ENCODE peak calls at places on chromosomes 3 and 15, in seven cellular contexts. W is LNCaP clone FGC, N is fibroblast of mammary gland, B is GM12864, P is IMR-90, K is tibial nerve, G is mammary epithelial cell. O is an unnamed sample.

GRCh38 chr3:168116279-168116678 is 20.6 kb upstream of the GOLIM4 start:
- DNase-seq in W (no peak), N (peak), B (no peak), P (no peak), K (peak), G (peak), O (no peak)

GRCh38 chr3:116256843-116257485 is 188.3 kb downstream of the LSAMP start:
- DNase-seq in W (no peak), N (peak), B (no peak), P (peak), K (no peak), G (no peak), O (peak)

GRCh38 chr3:8524249-8524648 is 22.6 kb downstream of the LMCD1 start:
- DNase-seq in W (no peak), N (no peak), B (no peak), P (no peak), K (no peak), G (peak), O (no peak)

GRCh38 chr15:27851811-27852210 is 247.3 kb downstream of the OCA2 start:
- DNase-seq in W (no peak), N (no peak), B (no peak), P (no peak), K (no peak), G (no peak), O (no peak)

GRCh38 chr3:59425942-59426341 is 376.1 kb upstream of the CFAP20DC start:
- DNase-seq in W (no peak), N (no peak), B (peak), P (no peak), K (no peak), G (no peak), O (no peak)

GRCh38 chr3:177894021-177894690 is 642.1 kb upstream of the KCNMB2 start:
- DNase-seq in W (no peak), N (no peak), B (no peak), P (no peak), K (no peak), G (no peak), O (peak)

GRCh38 chr3:163261056-163261455 is 1764.4 kb downstream of the OTOL1 start:
- DNase-seq in W (no peak), N (peak), B (no peak), P (no peak), K (no peak), G (no peak), O (no peak)

GRCh38 chr3:13296662-13297061 is 123.5 kb downstream of the NUP210 start:
- DNase-seq in W (no peak), N (no peak), B (no peak), P (no peak), K (no peak), G (no peak), O (no peak)

GRCh38 chr3:136624894-136625815 is 127.0 kb downstream of the STAG1 start:
- DNase-seq in W (peak), N (no peak), B (no peak), P (no peak), K (no peak), G (peak), O (no peak)

GRCh38 chr3:104805042-104805441 is 561.7 kb upstream of the ALCAM start:
- DNase-seq in W (no peak), N (no peak), B (no peak), P (no peak), K (no peak), G (no peak), O (no peak)

GRCh38 chr3:196660381-196661166 is 21.1 kb downstream of the NRROS start:
- DNase-seq in W (peak), N (no peak), B (no peak), P (no peak), K (no peak), G (no peak), O (no peak)

GRCh38 chr3:78804251-78805037 is 963.4 kb downstream of the ROBO1 start:
- DNase-seq in W (peak), N (peak), B (no peak), P (peak), K (no peak), G (no peak), O (peak)

GRCh38 chr15:49832421-49832980 is 211.7 kb downstream of the DTWD1 start:
- DNase-seq in W (no peak), N (peak), B (no peak), P (no peak), K (no peak), G (no peak), O (no peak)

GRCh38 chr3:197017003-197017402 is 12.6 kb downstream of the MELTF start:
- DNase-seq in W (no peak), N (no peak), B (no peak), P (no peak), K (no peak), G (no peak), O (no peak)

GRCh38 chr3:120284702-120285507 is at the start of gene GPR156:
- DNase-seq in W (no peak), N (no peak), B (no peak), P (no peak), K (no peak), G (no peak), O (no peak)

GRCh38 chr15:65305144-65305758 is 774 bp downstream of the RNU5B-1 start:
- DNase-seq in W (no peak), N (no peak), B (no peak), P (no peak), K (no peak), G (peak), O (no peak)

GRCh38 chr3:14166877-14167605 is 11.4 kb downstream of the XPC start:
- DNase-seq in W (no peak), N (peak), B (no peak), P (peak), K (no peak), G (peak), O (peak)

GRCh38 chr3:168040624-168041208 is 55.0 kb downstream of the GOLIM4 start:
- DNase-seq in W (peak), N (peak), B (no peak), P (peak), K (no peak), G (peak), O (peak)

GRCh38 chr3:143979813-143980212 is 8.2 kb downstream of the DIPK2A start:
- DNase-seq in W (no peak), N (peak), B (no peak), P (peak), K (no peak), G (no peak), O (no peak)

GRCh38 chr3:126480864-126481263 is 5.2 kb upstream of the ZXDC start:
- DNase-seq in W (no peak), N (no peak), B (no peak), P (no peak), K (no peak), G (no peak), O (no peak)

GRCh38 chr3:77825045-77825827 is 785.3 kb downstream of the ROBO2 start:
- DNase-seq in W (no peak), N (peak), B (no peak), P (peak), K (no peak), G (peak), O (peak)

GRCh38 chr3:170033489-170033888 is 4.3 kb upstream of the GPR160 start:
- DNase-seq in W (no peak), N (no peak), B (no peak), P (no peak), K (no peak), G (no peak), O (no peak)

GRCh38 chr3:14988988-14989394 is 41.6 kb downstream of the NR2C2 start:
- DNase-seq in W (no peak), N (peak), B (peak), P (no peak), K (no peak), G (no peak), O (no peak)

GRCh38 chr3:126938520-126939346 is 44.2 kb upstream of the PLXNA1 start:
- DNase-seq in W (no peak), N (no peak), B (no peak), P (no peak), K (no peak), G (no peak), O (no peak)

GRCh38 chr15:80615783-80616391 is 79.2 kb upstream of the ABHD17C start:
- DNase-seq in W (peak), N (peak), B (no peak), P (peak), K (no peak), G (peak), O (peak)

GRCh38 chr3:179651687-179652466 is 963 bp upstream of the USP13 start:
- DNase-seq in W (no peak), N (no peak), B (no peak), P (no peak), K (no peak), G (no peak), O (no peak)

GRCh38 chr15:70569139-70569717 is 194.1 kb downstream of the UACA start:
- DNase-seq in W (no peak), N (peak), B (no peak), P (peak), K (no peak), G (peak), O (peak)

GRCh38 chr15:90159213-90159612 is 41.9 kb upstream of the SEMA4B start:
- DNase-seq in W (no peak), N (no peak), B (no peak), P (no peak), K (no peak), G (no peak), O (peak)

GRCh38 chr3:29642393-29643033 is 361.6 kb downstream of the RBMS3 start:
- DNase-seq in W (no peak), N (peak), B (no peak), P (peak), K (no peak), G (peak), O (peak)

GRCh38 chr15:73127302-73127936 is 75.2 kb downstream of the NEO1 start:
- DNase-seq in W (no peak), N (peak), B (no peak), P (peak), K (no peak), G (peak), O (peak)

GRCh38 chr3:143885803-143886427 is 37.6 kb upstream of the SLC9A9 start:
- DNase-seq in W (no peak), N (peak), B (peak), P (peak), K (no peak), G (peak), O (peak)

GRCh38 chr3:197154-197855 is 742 bp downstream of the CHL1 start:
- DNase-seq in W (no peak), N (no peak), B (no peak), P (no peak), K (no peak), G (no peak), O (no peak)

GRCh38 chr3:109331692-109332091 is 5.7 kb downstream of the DPPA4 start:
- DNase-seq in W (no peak), N (no peak), B (no peak), P (no peak), K (no peak), G (no peak), O (no peak)

GRCh38 chr15:38530113-38530512 is 34.5 kb downstream of the RASGRP1 start:
- DNase-seq in W (no peak), N (peak), B (no peak), P (no peak), K (no peak), G (no peak), O (no peak)

GRCh38 chr15:96353931-96354730 is 23.6 kb downstream of the NR2F2 start:
- DNase-seq in W (no peak), N (peak), B (no peak), P (peak), K (no peak), G (no peak), O (peak)

DNA sequence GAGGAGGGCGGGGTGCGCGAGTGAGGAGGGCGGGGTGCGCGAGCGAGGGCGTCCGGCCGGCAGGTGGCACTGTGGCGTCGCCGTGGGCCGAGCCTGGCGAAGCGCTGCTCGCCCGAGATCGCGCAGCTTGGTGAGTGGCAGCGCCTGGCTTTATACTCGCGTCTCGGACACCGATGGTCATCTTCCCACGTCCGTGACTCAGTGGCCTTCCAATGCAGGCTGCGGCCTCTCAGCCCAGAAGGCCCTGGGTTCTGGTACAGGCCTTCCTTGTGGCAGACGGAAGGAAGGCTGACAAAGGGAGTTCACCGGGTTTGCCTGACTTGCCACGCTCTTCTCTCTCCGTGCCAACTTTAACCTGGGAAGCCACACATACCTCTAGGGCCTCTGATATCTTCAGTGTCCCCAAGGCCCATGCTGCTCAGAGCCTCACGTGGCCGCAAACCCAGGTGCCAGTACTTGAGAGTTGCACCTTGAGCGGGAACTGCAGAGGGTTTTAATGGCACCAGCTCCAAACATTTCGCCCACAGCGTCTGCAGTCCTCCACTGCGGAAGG is 195.3 kb upstream of the LYSMD4 start:
- DNase-seq in W (peak), N (peak), B (no peak), P (peak), K (peak), G (peak), O (peak)
- H3K4me3 ChIP-seq in W (peak), N (peak), B (peak), P (peak), K (peak), G (peak), O (peak)

GRCh38 chr3:133282239-133282638 is 117.6 kb upstream of the BFSP2 start:
- DNase-seq in W (no peak), N (no peak), B (no peak), P (peak), K (no peak), G (no peak), O (peak)

GRCh38 chr3:133289322-133289721 is 110.5 kb upstream of the BFSP2 start:
- DNase-seq in W (no peak), N (no peak), B (no peak), P (no peak), K (no peak), G (no peak), O (no peak)

GRCh38 chr3:133280591-133280990 is 119.3 kb upstream of the BFSP2 start:
- DNase-seq in W (no peak), N (no peak), B (no peak), P (no peak), K (no peak), G (no peak), O (no peak)

GRCh38 chr3:133283958-133284807 is 115.7 kb upstream of the BFSP2 start:
- DNase-seq in W (no peak), N (no peak), B (no peak), P (peak), K (no peak), G (no peak), O (no peak)
- TF ChIP-seq CTCF in W (no peak), N (no peak), B (peak), P (no peak), K (no peak), G (no peak), O (no peak)

DNA sequence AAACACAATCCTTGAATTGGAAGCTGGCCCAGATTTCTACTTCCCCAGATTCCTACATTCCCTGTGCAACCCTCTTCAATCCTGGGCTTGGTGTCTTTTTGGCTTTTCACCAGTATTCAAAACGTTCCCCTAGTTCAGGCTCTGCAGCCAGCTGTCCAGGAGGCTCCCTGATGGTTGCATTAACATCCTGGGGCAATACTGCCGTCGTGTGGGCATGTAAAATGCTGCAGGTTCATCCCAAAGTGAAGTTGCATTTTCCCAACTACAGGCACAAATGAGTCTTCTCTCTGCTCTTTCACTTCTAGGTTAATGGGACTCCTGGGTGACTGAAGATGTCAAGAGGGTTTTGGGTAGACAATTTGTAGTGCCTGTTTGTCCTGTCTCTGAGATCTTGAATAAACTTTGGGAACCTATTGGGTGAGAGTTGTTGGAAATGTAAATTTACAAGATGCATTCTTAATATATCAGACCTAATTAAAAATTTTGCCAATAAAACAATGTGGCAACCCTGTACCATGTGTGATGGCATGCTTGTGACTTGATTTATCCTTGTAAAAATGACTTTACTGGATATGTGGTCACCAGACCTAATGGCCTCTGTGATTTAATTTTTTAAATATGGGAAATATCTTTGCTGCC is 28.6 kb downstream of the SOX14 start:
- DNase-seq in W (peak), N (peak), B (peak), P (peak), K (peak), G (peak), O (peak)
- H3K4me3 ChIP-seq in W (no peak), N (no peak), B (no peak), P (no peak), K (no peak), G (no peak), O (no peak)

GRCh38 chr3:52742418-52743041 is 28.2 kb downstream of the NEK4 start:
- DNase-seq in W (no peak), N (peak), B (peak), P (peak), K (peak), G (peak), O (peak)
- TF ChIP-seq CTCF in W (peak), N (peak), B (peak), P (peak), K (peak), G (peak), O (peak)

GRCh38 chr3:141410861-141411771 is 42.8 kb downstream of the ZBTB38 start:
- DNase-seq in W (no peak), N (peak), B (no peak), P (peak), K (no peak), G (peak), O (peak)

GRCh38 chr3:141412936-141413354 is 44.6 kb downstream of the ZBTB38 start:
- DNase-seq in W (peak), N (peak), B (no peak), P (peak), K (peak), G (peak), O (peak)

GRCh38 chr3:141410408-141410807 is 42.1 kb downstream of the ZBTB38 start:
- DNase-seq in W (peak), N (peak), B (no peak), P (peak), K (no peak), G (no peak), O (peak)

GRCh38 chr3:141413387-141414140 is 45.3 kb downstream of the ZBTB38 start:
- DNase-seq in W (no peak), N (peak), B (no peak), P (peak), K (no peak), G (no peak), O (peak)

GRCh38 chr3:141412087-141412935 is 44.0 kb downstream of the ZBTB38 start:
- DNase-seq in W (no peak), N (peak), B (no peak), P (peak), K (peak), G (peak), O (peak)
- H3K4me3 ChIP-seq in W (peak), N (peak), B (no peak), P (no peak), K (peak), G (peak), O (peak)

GRCh38 chr3:186589115-186589514 is 18.6 kb downstream of the DNAJB11 start:
- DNase-seq in W (no peak), N (peak), B (no peak), P (peak), K (no peak), G (peak), O (peak)
- TF ChIP-seq CTCF in W (peak), N (peak), B (peak), P (peak), K (no peak), G (peak), O (peak)

GRCh38 chr15:74786659-74787165 is 4.8 kb downstream of the CSK start:
- DNase-seq in W (no peak), N (no peak), B (no peak), P (no peak), K (no peak), G (no peak), O (no peak)

GRCh38 chr15:74784426-74784825 is 2.5 kb downstream of the CSK start:
- DNase-seq in W (no peak), N (no peak), B (no peak), P (no peak), K (no peak), G (no peak), O (no peak)

GRCh38 chr15:74783808-74784175 is 1.9 kb downstream of the CSK start:
- DNase-seq in W (no peak), N (no peak), B (no peak), P (no peak), K (no peak), G (no peak), O (no peak)

GRCh38 chr15:74785716-74786032 is 3.8 kb downstream of the CSK start:
- DNase-seq in W (no peak), N (no peak), B (no peak), P (no peak), K (no peak), G (no peak), O (no peak)

DNA sequence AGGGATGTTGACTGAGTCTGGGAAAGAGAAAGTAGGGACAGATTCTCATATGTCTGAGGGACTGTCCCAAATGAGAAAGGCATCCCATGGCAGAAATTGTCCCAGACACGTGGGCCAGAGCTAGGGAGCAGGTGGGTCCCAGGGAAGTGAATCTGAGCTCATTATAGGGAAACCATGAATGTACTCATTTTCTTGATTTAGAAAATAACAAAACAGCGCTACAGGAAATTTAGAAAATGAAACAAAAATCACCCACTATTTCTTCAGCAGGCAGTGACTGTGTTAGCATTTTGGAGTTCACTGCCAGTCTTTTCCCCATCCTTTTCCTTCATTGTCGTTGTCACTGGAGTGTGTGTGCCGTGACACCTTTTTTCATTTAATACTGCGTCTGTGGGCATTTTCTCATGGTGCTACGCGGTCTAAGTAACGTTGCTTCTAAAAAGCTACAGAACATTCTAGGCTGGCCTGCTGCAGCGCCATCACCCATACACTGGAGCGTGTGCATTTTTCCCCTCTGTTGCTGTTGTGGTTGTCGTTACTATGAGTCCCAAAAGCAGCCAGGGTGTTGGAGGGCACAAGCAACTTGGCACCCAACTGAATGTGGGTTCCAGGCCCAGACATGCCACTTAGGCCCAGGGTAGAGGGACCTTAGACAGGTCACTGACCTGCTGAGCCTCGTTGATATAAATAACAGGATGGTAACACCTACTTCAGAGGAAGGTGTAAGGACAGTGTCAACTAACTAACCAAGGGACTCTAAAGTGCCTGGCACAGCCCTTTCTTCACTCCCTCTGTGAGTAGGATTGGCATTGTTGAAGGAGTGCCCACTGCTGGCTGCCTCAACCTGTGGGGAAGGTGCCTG is 3.2 kb downstream of the CSK start:
- DNase-seq in W (no peak), N (no peak), B (no peak), P (no peak), K (no peak), G (no peak), O (no peak)
- H3K4me3 ChIP-seq in W (no peak), N (no peak), B (peak), P (no peak), K (peak), G (no peak), O (no peak)